ENCODE peak calls at places on chromosomes 4 and X, in seven cellular contexts. W is amniotic stem cell; P is mucosa of descending colon; V is left lung; B is H9; E is T-helper 1 cell; T is stimulated activated CD4-positive, alpha-beta T cell treated with anti-CD3 and anti-CD28 coated beads, Interleukin-1b, Interleukin-23, amount 100 ng/mL, for 24 hours. K is an unnamed sample.

GRCh38 chr4:78592104-78592783 is 40.7 kb downstream of the ANXA3 start:
- DNase-seq in P (no peak), T (no peak), V (no peak), B (no peak), E (no peak), W (no peak), K (no peak)

GRCh38 chr4:75494563-75494962 is 19.6 kb downstream of the RCHY1 start:
- DNase-seq in V (no peak), W (no peak), P (no peak), T (no peak), B (no peak), E (no peak), K (peak; percentile 68)

GRCh38 chr4:42460043-42460442 is 62.8 kb downstream of the SHISA3 start:
- DNase-seq in B (no peak), E (no peak), W (no peak), P (no peak), T (no peak), V (no peak), K (no peak)

GRCh38 chrX:120732461-120732860 is 102.6 kb upstream of the C1GALT1C1 start:
- DNase-seq in E (no peak), B (no peak), T (no peak), V (no peak), W (no peak), P (no peak), K (no peak)

GRCh38 chr4:17066972-17067371 is 168.5 kb upstream of the LDB2 start:
- DNase-seq in V (no peak), W (peak; percentile 92), E (no peak), P (no peak), B (no peak), T (no peak), K (peak; percentile 67)

GRCh38 chrX:117508021-117508420 is 608.6 kb downstream of the KLHL13 start:
- DNase-seq in T (no peak), E (no peak), B (no peak), V (no peak), P (no peak), W (no peak), K (no peak)

GRCh38 chr4:2260336-2261109 is 1.4 kb downstream of the MXD4 start:
- DNase-seq in P (peak; percentile 39), B (peak; percentile 23), V (peak; percentile 37), T (no peak), W (no peak), E (no peak), K (no peak)

GRCh38 chr4:44760142-44760898 is 34.0 kb upstream of the GNPDA2 start:
- DNase-seq in T (no peak), B (no peak), V (no peak), P (no peak), W (no peak), E (no peak), K (no peak)